ENCODE peak calls at places on chromosomes 11 and 22, in five cellular contexts. One of them, this sample, is unnamed.

GRCh38 chr22:33518405-33518804 is 401.9 kb downstream of the LARGE1 start:
- DNase-seq in NCI-H1105 treated with DMSO at 0.1 percent for 48 hours: no peak
- DNase-seq in activated CD4-positive, alpha-beta T cell treated with anti-CD3 and anti-CD28 coated beads, Interleukin-2, amount 50 U/mL, for 1 hour: no peak
- DNase-seq in heart right ventricle: no peak
- DNase-seq in brain microvascular endothelial cell: no peak
- DNase-seq in this sample: no peak

GRCh38 chr11:71977743-71978418 is 20.8 kb upstream of the IL18BP start:
- DNase-seq in heart right ventricle: peak
- DNase-seq in brain microvascular endothelial cell: peak
- DNase-seq in NCI-H1105 treated with DMSO at 0.1 percent for 48 hours: peak
- DNase-seq in activated CD4-positive, alpha-beta T cell treated with anti-CD3 and anti-CD28 coated beads, Interleukin-2, amount 50 U/mL, for 1 hour: peak
- DNase-seq in this sample: peak

GRCh38 chr11:86245369-86246292 is 1.1 kb downstream of the EED start:
- DNase-seq in brain microvascular endothelial cell: no peak
- DNase-seq in NCI-H1105 treated with DMSO at 0.1 percent for 48 hours: peak
- DNase-seq in heart right ventricle: no peak
- DNase-seq in activated CD4-positive, alpha-beta T cell treated with anti-CD3 and anti-CD28 coated beads, Interleukin-2, amount 50 U/mL, for 1 hour: peak
- DNase-seq in this sample: peak

GRCh38 chr11:11379661-11380060 is 26.6 kb upstream of the CSNK2A3 start:
- DNase-seq in brain microvascular endothelial cell: no peak
- DNase-seq in activated CD4-positive, alpha-beta T cell treated with anti-CD3 and anti-CD28 coated beads, Interleukin-2, amount 50 U/mL, for 1 hour: no peak
- DNase-seq in NCI-H1105 treated with DMSO at 0.1 percent for 48 hours: no peak
- DNase-seq in heart right ventricle: no peak
- DNase-seq in this sample: no peak

GRCh38 chr11:115155978-115156377 is 348.2 kb downstream of the CADM1 start:
- DNase-seq in NCI-H1105 treated with DMSO at 0.1 percent for 48 hours: no peak
- DNase-seq in brain microvascular endothelial cell: no peak
- DNase-seq in activated CD4-positive, alpha-beta T cell treated with anti-CD3 and anti-CD28 coated beads, Interleukin-2, amount 50 U/mL, for 1 hour: no peak
- DNase-seq in heart right ventricle: no peak
- DNase-seq in this sample: no peak

GRCh38 chr11:107732327-107733051 is 20.6 kb upstream of the SLN start:
- DNase-seq in NCI-H1105 treated with DMSO at 0.1 percent for 48 hours: no peak
- DNase-seq in activated CD4-positive, alpha-beta T cell treated with anti-CD3 and anti-CD28 coated beads, Interleukin-2, amount 50 U/mL, for 1 hour: no peak
- DNase-seq in brain microvascular endothelial cell: no peak
- DNase-seq in heart right ventricle: no peak
- DNase-seq in this sample: no peak

GRCh38 chr11:72641900-72642814 is 32.1 kb downstream of the PDE2A start:
- DNase-seq in activated CD4-positive, alpha-beta T cell treated with anti-CD3 and anti-CD28 coated beads, Interleukin-2, amount 50 U/mL, for 1 hour: no peak
- DNase-seq in heart right ventricle: no peak
- DNase-seq in NCI-H1105 treated with DMSO at 0.1 percent for 48 hours: no peak
- DNase-seq in brain microvascular endothelial cell: no peak
- DNase-seq in this sample: peak

GRCh38 chr22:46462726-46463371 is 74.6 kb downstream of the CELSR1 start:
- DNase-seq in brain microvascular endothelial cell: peak
- DNase-seq in activated CD4-positive, alpha-beta T cell treated with anti-CD3 and anti-CD28 coated beads, Interleukin-2, amount 50 U/mL, for 1 hour: no peak
- DNase-seq in NCI-H1105 treated with DMSO at 0.1 percent for 48 hours: peak
- DNase-seq in heart right ventricle: no peak
- DNase-seq in this sample: no peak

GRCh38 chr11:60912223-60912850 is 1.6 kb upstream of the TMEM109 start:
- DNase-seq in heart right ventricle: no peak
- DNase-seq in activated CD4-positive, alpha-beta T cell treated with anti-CD3 and anti-CD28 coated beads, Interleukin-2, amount 50 U/mL, for 1 hour: no peak
- DNase-seq in NCI-H1105 treated with DMSO at 0.1 percent for 48 hours: no peak
- DNase-seq in brain microvascular endothelial cell: no peak
- DNase-seq in this sample: no peak

GRCh38 chr11:131154329-131154728 is 216.1 kb upstream of the NTM start:
- DNase-seq in activated CD4-positive, alpha-beta T cell treated with anti-CD3 and anti-CD28 coated beads, Interleukin-2, amount 50 U/mL, for 1 hour: no peak
- DNase-seq in NCI-H1105 treated with DMSO at 0.1 percent for 48 hours: no peak
- DNase-seq in brain microvascular endothelial cell: no peak
- DNase-seq in heart right ventricle: no peak
- DNase-seq in this sample: no peak

GRCh38 chr22:35480627-35481565 is 59.7 kb upstream of the RASD2 start:
- DNase-seq in activated CD4-positive, alpha-beta T cell treated with anti-CD3 and anti-CD28 coated beads, Interleukin-2, amount 50 U/mL, for 1 hour: no peak
- DNase-seq in heart right ventricle: no peak
- DNase-seq in NCI-H1105 treated with DMSO at 0.1 percent for 48 hours: no peak
- DNase-seq in brain microvascular endothelial cell: no peak
- DNase-seq in this sample: peak

GRCh38 chr22:42376721-42377177 is 55.5 kb downstream of the NFAM1 start:
- DNase-seq in NCI-H1105 treated with DMSO at 0.1 percent for 48 hours: peak
- DNase-seq in brain microvascular endothelial cell: no peak
- DNase-seq in activated CD4-positive, alpha-beta T cell treated with anti-CD3 and anti-CD28 coated beads, Interleukin-2, amount 50 U/mL, for 1 hour: no peak
- DNase-seq in heart right ventricle: peak
- DNase-seq in this sample: no peak

GRCh38 chr22:39463931-39464390 is 7.1 kb downstream of the MGAT3 start:
- DNase-seq in activated CD4-positive, alpha-beta T cell treated with anti-CD3 and anti-CD28 coated beads, Interleukin-2, amount 50 U/mL, for 1 hour: no peak
- DNase-seq in brain microvascular endothelial cell: no peak
- DNase-seq in NCI-H1105 treated with DMSO at 0.1 percent for 48 hours: no peak
- DNase-seq in heart right ventricle: peak
- DNase-seq in this sample: no peak